ENCODE peak calls at places on chromosomes 13 and 19, in six cellular contexts. H is K562, R is GM12878, F is GM12891, W is HepG2, L is H1. Y is an unnamed sample.

GRCh38 chr19:13087295-13087694 is 15.4 kb downstream of the LYL1 start:
- DNase-seq in H (no peak), R (no peak), F (no peak), W (no peak), L (no peak), Y (no peak)

GRCh38 chr13:32901994-32902780 is 114.0 kb upstream of the KL start:
- DNase-seq in H (no peak), R (no peak), F (no peak), W (no peak), L (no peak), Y (no peak)

GRCh38 chr19:47475460-47475859 is 3.8 kb upstream of the SLC8A2 start:
- DNase-seq in H (no peak), R (no peak), F (no peak), W (no peak), L (no peak), Y (no peak)

GRCh38 chr19:10419646-10420443 is 493 bp upstream of the PDE4A start:
- DNase-seq in H (peak), R (no peak), F (peak), W (no peak), L (peak), Y (no peak)

GRCh38 chr13:23449386-23450162 is 16.1 kb upstream of the SACS start:
- DNase-seq in H (no peak), R (no peak), F (no peak), W (no peak), L (no peak), Y (no peak)

GRCh38 chr13:21330126-21330861 is 128.8 kb downstream of the ZDHHC20 start:
- DNase-seq in H (no peak), R (peak), F (peak), W (no peak), L (no peak), Y (no peak)

GRCh38 chr19:2619076-2619475 is 83.4 kb downstream of the GNG7 start:
- DNase-seq in H (no peak), R (no peak), F (no peak), W (no peak), L (no peak), Y (no peak)

GRCh38 chr19:49988433-49988832 is 27.5 kb upstream of the SIGLEC11 start:
- DNase-seq in H (no peak), R (no peak), F (no peak), W (no peak), L (no peak), Y (no peak)

GRCh38 chr19:40423938-40424337 is 1.9 kb downstream of the SERTAD1 start:
- DNase-seq in H (no peak), R (no peak), F (no peak), W (no peak), L (no peak), Y (no peak)

GRCh38 chr19:7013678-7014077 is 7.6 kb downstream of the MBD3L2B start:
- DNase-seq in H (no peak), R (peak), F (no peak), W (no peak), L (no peak), Y (no peak)

GRCh38 chr13:25018729-25019115 is 77.2 kb upstream of the PABPC3 start:
- DNase-seq in H (no peak), R (no peak), F (no peak), W (no peak), L (no peak), Y (no peak)

GRCh38 chr19:17210296-17210695 is 4.9 kb upstream of the USE1 start:
- DNase-seq in H (no peak), R (no peak), F (no peak), W (no peak), L (no peak), Y (no peak)

GRCh38 chr13:40662866-40663265 is 3.6 kb downstream of the FOXO1 start:
- DNase-seq in H (no peak), R (peak), F (peak), W (no peak), L (no peak), Y (no peak)

GRCh38 chr13:21060063-21060826 is 1.1 kb downstream of the LATS2 start:
- DNase-seq in H (no peak), R (no peak), F (peak), W (no peak), L (peak), Y (no peak)

GRCh38 chr13:49645451-49645850 is 17.1 kb downstream of the ARL11 start:
- DNase-seq in H (no peak), R (no peak), F (no peak), W (peak), L (no peak), Y (no peak)

GRCh38 chr19:27672309-27673047 is 1540.5 kb downstream of the UQCRFS1 start:
- DNase-seq in H (no peak), R (no peak), F (no peak), W (no peak), L (no peak), Y (no peak)

GRCh38 chr13:110233181-110233641 is 73.7 kb downstream of the COL4A1 start:
- DNase-seq in H (no peak), R (no peak), F (no peak), W (no peak), L (peak), Y (no peak)

GRCh38 chr13:93361703-93362102 is 135.1 kb downstream of the GPC6 start:
- DNase-seq in H (peak), R (no peak), F (no peak), W (peak), L (no peak), Y (no peak)

GRCh38 chr13:29937836-29938235 is 87.4 kb upstream of the UBL3 start:
- DNase-seq in H (no peak), R (no peak), F (no peak), W (no peak), L (no peak), Y (no peak)

GRCh38 chr19:6164906-6165531 is 29.6 kb downstream of the ACSBG2 start:
- DNase-seq in H (no peak), R (no peak), F (no peak), W (no peak), L (no peak), Y (no peak)

GRCh38 chr13:36819811-36820140 is 754 bp downstream of the RFXAP start:
- DNase-seq in H (peak), R (no peak), F (peak), W (no peak), L (no peak), Y (peak)

GRCh38 chr19:33399081-33399744 is 25.7 kb downstream of the CEBPG start:
- DNase-seq in H (no peak), R (no peak), F (no peak), W (no peak), L (no peak), Y (no peak)

GRCh38 chr13:20425819-20426219 is 99.8 kb downstream of the CRYL1 start:
- DNase-seq in H (no peak), R (no peak), F (no peak), W (no peak), L (no peak), Y (no peak)

GRCh38 chr13:98778749-98779148 is 26.3 kb upstream of the SLC15A1 start:
- DNase-seq in H (no peak), R (no peak), F (no peak), W (no peak), L (no peak), Y (no peak)

GRCh38 chr19:18021121-18021755 is 13.3 kb downstream of the ARRDC2 start:
- DNase-seq in H (peak), R (no peak), F (no peak), W (no peak), L (no peak), Y (no peak)

GRCh38 chr13:73429691-73430090 is 370.9 kb downstream of the KLF5 start:
- DNase-seq in H (no peak), R (no peak), F (no peak), W (no peak), L (no peak), Y (no peak)

GRCh38 chr13:44300895-44301638 is 72.6 kb upstream of the SERP2 start:
- DNase-seq in H (no peak), R (peak), F (peak), W (no peak), L (no peak), Y (peak)
- TF ChIP-seq TAF1 in H (no peak), R (no peak), F (no peak), W (no peak), L (no peak), Y (no peak)

GRCh38 chr19:44746946-44747738 is 1.4 kb upstream of the BCL3 start:
- DNase-seq in H (peak), R (peak), F (peak), W (peak), L (peak), Y (peak)
- TF ChIP-seq POLR2A in H (no peak), R (peak), F (no peak), W (peak), L (no peak), Y (peak)

GRCh38 chr19:510606-511100 is 3.4 kb downstream of the TPGS1 start:
- DNase-seq in H (peak), R (peak), F (peak), W (peak), L (peak), Y (peak)
- TF ChIP-seq TAF1 in H (no peak), R (no peak), F (no peak), W (no peak), L (no peak), Y (no peak)

DNA sequence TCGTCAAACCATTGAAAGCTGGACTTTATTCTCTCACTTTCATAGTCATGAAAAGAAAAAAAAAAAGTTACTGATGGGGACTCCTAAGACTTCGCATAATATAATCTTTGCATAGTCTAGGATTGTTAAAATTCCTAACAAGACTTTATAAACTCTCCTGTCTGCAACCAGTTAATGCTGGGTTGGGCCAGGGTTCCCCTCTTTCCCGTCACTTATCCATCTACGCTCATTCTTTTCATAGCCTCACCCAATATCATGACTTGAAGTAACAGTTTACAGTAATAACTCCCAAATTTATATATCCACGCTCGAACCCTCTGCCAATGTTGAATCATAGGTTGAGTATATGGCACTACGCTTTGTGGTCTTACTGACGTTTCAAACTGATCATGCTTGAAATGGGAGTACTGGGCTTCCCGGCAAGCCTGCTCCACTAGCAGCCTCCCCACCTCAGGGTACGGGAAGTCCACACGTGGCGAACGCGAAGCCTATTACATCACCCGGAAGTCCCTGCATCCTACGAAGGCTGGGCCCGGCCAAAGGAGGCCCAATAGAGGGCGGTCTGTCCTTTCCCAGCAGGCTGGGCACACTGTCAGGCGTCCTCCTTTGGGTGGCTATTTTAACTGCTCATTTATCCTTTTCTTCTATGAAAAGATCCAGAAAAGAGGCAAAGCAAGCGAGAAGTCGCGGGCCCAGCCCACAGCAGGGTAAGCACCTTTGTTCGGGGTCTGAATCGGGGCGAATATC is 694 bp upstream of the ZNF460 start:
- DNase-seq in H (peak), R (peak), F (peak), W (peak), L (peak), Y (peak)
- TF ChIP-seq POLR2A in H (peak), R (no peak), F (peak), W (peak), L (peak), Y (peak)

DNA sequence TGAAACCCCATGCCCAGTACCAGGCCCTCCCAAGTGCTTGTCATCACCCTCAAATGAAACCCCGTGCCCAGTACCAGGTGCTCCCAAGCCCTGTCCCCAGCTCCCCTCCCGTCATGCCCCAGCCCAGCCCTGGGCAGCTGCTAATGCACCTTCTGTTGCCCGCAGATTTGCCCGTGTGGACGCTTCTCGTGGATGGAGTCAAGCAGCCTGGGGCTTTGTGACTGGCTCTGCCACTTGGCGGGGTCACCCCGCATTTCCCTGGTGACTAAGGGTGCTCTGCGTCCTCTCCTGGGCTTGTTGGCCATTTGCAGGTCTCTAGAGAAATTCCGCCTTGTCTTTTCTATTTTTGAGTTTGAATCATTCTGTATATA is 82.7 kb downstream of the ATP11A start:
- DNase-seq in H (no peak), R (no peak), F (no peak), W (no peak), L (no peak), Y (no peak)
- TF ChIP-seq TAF1 in H (no peak), R (no peak), F (no peak), W (no peak), L (no peak), Y (no peak)

GRCh38 chr19:16091546-16092475 is 15.5 kb downstream of the TPM4 start:
- DNase-seq in H (no peak), R (no peak), F (no peak), W (no peak), L (no peak), Y (no peak)

GRCh38 chr19:16085115-16085514 is 8.8 kb downstream of the TPM4 start:
- DNase-seq in H (no peak), R (no peak), F (no peak), W (no peak), L (no peak), Y (no peak)

GRCh38 chr19:16087940-16088339 is 11.6 kb downstream of the TPM4 start:
- DNase-seq in H (no peak), R (no peak), F (no peak), W (no peak), L (no peak), Y (no peak)

GRCh38 chr19:16088985-16089846 is 12.9 kb downstream of the TPM4 start:
- DNase-seq in H (no peak), R (no peak), F (no peak), W (peak), L (no peak), Y (no peak)

DNA sequence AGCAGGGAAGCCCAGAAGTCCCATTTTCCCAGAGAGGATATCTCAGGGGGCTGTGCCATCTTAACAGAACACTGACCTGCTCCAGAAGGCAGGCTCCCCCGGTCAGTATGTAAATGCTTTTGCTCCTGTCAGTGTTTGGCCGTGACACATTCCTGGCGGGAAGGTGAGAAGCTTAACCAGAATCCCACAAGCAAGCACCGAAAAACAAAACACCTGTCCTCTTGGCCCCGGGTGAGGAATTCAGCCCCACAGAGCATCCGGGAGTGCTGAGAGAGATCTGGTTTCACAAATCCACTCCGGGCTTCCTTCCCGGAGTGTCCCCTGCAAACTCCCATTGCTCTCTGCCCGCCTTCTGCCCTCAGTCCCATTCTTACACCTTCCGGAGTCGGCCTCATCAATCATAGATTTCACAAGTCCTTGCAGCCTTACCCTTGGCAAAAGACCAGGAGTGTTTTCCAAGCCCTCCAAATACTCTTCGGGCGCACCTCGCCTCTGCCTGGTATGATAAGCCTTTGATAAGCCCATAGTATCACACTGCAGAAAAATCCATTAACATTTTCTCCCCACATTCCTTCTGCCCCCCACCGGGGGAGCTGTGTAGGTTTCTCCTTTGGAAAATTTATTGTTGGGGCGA is 12.2 kb downstream of the TPM4 start:
- DNase-seq in H (peak), R (no peak), F (no peak), W (no peak), L (no peak), Y (no peak)
- TF ChIP-seq POLR2A in H (no peak), R (no peak), F (peak), W (no peak), L (no peak), Y (peak)

DNA sequence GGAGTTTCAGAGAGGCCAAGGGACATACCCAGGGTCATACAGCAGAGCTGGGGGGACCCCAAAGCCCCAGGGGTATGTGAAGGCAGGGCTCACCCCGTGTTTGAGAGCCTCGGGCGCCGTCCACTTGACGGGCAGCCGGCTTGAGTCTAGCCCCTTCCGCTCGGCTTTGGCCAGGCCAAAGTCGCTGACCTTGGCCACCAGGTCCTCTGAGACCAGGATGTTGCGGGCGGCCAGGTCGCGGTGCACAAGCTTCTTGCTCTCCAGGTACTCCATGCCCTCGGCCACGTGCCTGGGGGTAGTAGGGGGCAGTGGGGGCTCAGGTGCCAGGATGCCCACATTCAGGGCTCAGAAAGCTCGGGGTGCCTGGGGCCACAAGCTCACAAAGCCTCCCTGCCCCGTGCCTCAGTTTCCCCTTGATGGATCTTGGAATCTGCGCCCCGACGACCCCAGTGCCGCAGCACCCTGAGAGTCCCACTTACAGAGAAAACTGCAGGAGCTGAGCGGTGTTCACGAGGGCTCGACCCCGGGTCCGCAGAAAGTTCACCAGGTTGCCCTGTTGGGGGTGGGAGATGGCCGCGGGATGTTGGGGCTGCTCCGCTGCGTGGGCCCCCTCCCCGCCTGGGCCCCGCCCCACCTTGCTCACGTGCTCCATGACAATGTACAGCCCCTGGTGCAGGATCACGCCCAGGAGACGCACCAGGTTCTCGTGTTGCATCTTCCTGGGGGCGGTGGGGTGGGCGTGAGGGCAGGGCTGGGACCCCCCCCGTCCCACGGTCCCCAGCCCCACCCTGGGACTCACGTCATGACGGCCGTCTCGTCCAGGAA is 7.1 kb downstream of the MATK start:
- DNase-seq in H (peak), R (no peak), F (no peak), W (no peak), L (no peak), Y (no peak)
- TF ChIP-seq TAF1 in H (no peak), R (no peak), F (no peak), W (no peak), L (no peak), Y (no peak)

DNA sequence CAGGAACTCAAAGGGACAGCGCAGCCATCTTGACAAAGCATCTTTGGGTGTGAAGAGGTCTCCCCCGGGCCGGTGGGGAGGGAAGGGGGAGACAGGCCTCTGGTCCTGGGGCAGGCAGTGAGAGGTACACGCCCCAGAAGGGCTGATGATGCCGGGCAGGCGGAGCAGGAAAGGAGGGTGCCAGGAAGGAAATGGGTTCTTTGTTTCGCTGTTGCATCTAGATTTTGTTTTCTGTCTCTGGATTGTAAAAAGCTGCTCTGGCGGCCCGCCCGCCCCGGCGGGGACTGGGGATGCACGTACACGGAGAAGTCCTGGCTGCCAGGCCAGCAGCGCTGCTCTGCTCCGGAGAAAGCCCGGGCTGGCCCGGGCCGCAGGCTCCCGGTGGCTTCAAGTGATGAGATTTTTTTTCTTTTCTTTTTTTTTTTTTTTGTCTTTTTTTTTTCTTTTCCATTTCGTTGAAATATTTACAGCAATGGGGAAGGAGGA is 13.2 kb upstream of the ASF1B start:
- DNase-seq in H (no peak), R (no peak), F (peak), W (no peak), L (no peak), Y (peak)
- TF ChIP-seq POLR2A in H (no peak), R (no peak), F (no peak), W (no peak), L (no peak), Y (no peak)

Y was measured in GM12892.